ENCODE peak calls at places on chromosome 15, in nine cellular contexts. One of them, this sample, is unnamed.

GRCh38 chr15:31397851-31398661 is 71.4 kb downstream of the KLF13 start:
- DNase-seq in HL-60: no peak
- DNase-seq in stimulated activated naive CD8-positive, alpha-beta T cell treated with anti-CD3 and anti-CD28 coated beads, Interleukin-15, amount 100 ng/mL, for 72 hours: no peak
- DNase-seq in aorta: no peak
- DNase-seq in stomach: no peak
- DNase-seq in stimulated activated CD4-positive, alpha-beta T cell treated with anti-CD3 and anti-CD28 coated beads, Interleukin-1b, Interleukin-23, amount 100 ng/mL, for 1 hour: no peak
- DNase-seq in effector CD4-positive, alpha-beta T cell: no peak
- DNase-seq in GM04503: no peak
- DNase-seq in activated CD8-positive, alpha-beta T cell treated with anti-CD3 and anti-CD28 coated beads, Interleukin-2, amount 10 ng/mL, durations not matched to agents 7 days and 5 days: no peak
- DNase-seq in this sample: no peak

GRCh38 chr15:70902105-70902504 is 9.5 kb downstream of the LRRC49 start:
- DNase-seq in HL-60: no peak
- DNase-seq in stimulated activated naive CD8-positive, alpha-beta T cell treated with anti-CD3 and anti-CD28 coated beads, Interleukin-15, amount 100 ng/mL, for 72 hours: no peak
- DNase-seq in aorta: no peak
- DNase-seq in stomach: no peak
- DNase-seq in stimulated activated CD4-positive, alpha-beta T cell treated with anti-CD3 and anti-CD28 coated beads, Interleukin-1b, Interleukin-23, amount 100 ng/mL, for 1 hour: no peak
- DNase-seq in effector CD4-positive, alpha-beta T cell: no peak
- DNase-seq in GM04503: peak; percentile 62
- DNase-seq in activated CD8-positive, alpha-beta T cell treated with anti-CD3 and anti-CD28 coated beads, Interleukin-2, amount 10 ng/mL, durations not matched to agents 7 days and 5 days: no peak
- DNase-seq in this sample: no peak

GRCh38 chr15:74265046-74265639 is 29.0 kb downstream of the CCDC33 start:
- DNase-seq in HL-60: no peak
- DNase-seq in stimulated activated naive CD8-positive, alpha-beta T cell treated with anti-CD3 and anti-CD28 coated beads, Interleukin-15, amount 100 ng/mL, for 72 hours: no peak
- DNase-seq in aorta: no peak
- DNase-seq in stomach: no peak
- DNase-seq in stimulated activated CD4-positive, alpha-beta T cell treated with anti-CD3 and anti-CD28 coated beads, Interleukin-1b, Interleukin-23, amount 100 ng/mL, for 1 hour: no peak
- DNase-seq in effector CD4-positive, alpha-beta T cell: no peak
- DNase-seq in GM04503: no peak
- DNase-seq in activated CD8-positive, alpha-beta T cell treated with anti-CD3 and anti-CD28 coated beads, Interleukin-2, amount 10 ng/mL, durations not matched to agents 7 days and 5 days: peak; percentile 56
- DNase-seq in this sample: no peak

GRCh38 chr15:91795281-91795680 is 58.2 kb upstream of the SLCO3A1 start:
- DNase-seq in HL-60: no peak
- DNase-seq in stimulated activated naive CD8-positive, alpha-beta T cell treated with anti-CD3 and anti-CD28 coated beads, Interleukin-15, amount 100 ng/mL, for 72 hours: no peak
- DNase-seq in aorta: no peak
- DNase-seq in stomach: no peak
- DNase-seq in stimulated activated CD4-positive, alpha-beta T cell treated with anti-CD3 and anti-CD28 coated beads, Interleukin-1b, Interleukin-23, amount 100 ng/mL, for 1 hour: no peak
- DNase-seq in effector CD4-positive, alpha-beta T cell: no peak
- DNase-seq in GM04503: no peak
- DNase-seq in activated CD8-positive, alpha-beta T cell treated with anti-CD3 and anti-CD28 coated beads, Interleukin-2, amount 10 ng/mL, durations not matched to agents 7 days and 5 days: no peak
- DNase-seq in this sample: no peak

GRCh38 chr15:37253877-37254276 is 153.5 kb upstream of the MEIS2 start:
- DNase-seq in HL-60: no peak
- DNase-seq in stimulated activated naive CD8-positive, alpha-beta T cell treated with anti-CD3 and anti-CD28 coated beads, Interleukin-15, amount 100 ng/mL, for 72 hours: no peak
- DNase-seq in aorta: no peak
- DNase-seq in stomach: no peak
- DNase-seq in stimulated activated CD4-positive, alpha-beta T cell treated with anti-CD3 and anti-CD28 coated beads, Interleukin-1b, Interleukin-23, amount 100 ng/mL, for 1 hour: no peak
- DNase-seq in effector CD4-positive, alpha-beta T cell: no peak
- DNase-seq in GM04503: peak; percentile 20
- DNase-seq in activated CD8-positive, alpha-beta T cell treated with anti-CD3 and anti-CD28 coated beads, Interleukin-2, amount 10 ng/mL, durations not matched to agents 7 days and 5 days: no peak
- DNase-seq in this sample: no peak

GRCh38 chr15:70356919-70357318 is 259.2 kb upstream of the TLE3 start:
- DNase-seq in HL-60: no peak
- DNase-seq in stimulated activated naive CD8-positive, alpha-beta T cell treated with anti-CD3 and anti-CD28 coated beads, Interleukin-15, amount 100 ng/mL, for 72 hours: no peak
- DNase-seq in aorta: peak; percentile 28
- DNase-seq in stomach: no peak
- DNase-seq in stimulated activated CD4-positive, alpha-beta T cell treated with anti-CD3 and anti-CD28 coated beads, Interleukin-1b, Interleukin-23, amount 100 ng/mL, for 1 hour: no peak
- DNase-seq in effector CD4-positive, alpha-beta T cell: no peak
- DNase-seq in GM04503: no peak
- DNase-seq in activated CD8-positive, alpha-beta T cell treated with anti-CD3 and anti-CD28 coated beads, Interleukin-2, amount 10 ng/mL, durations not matched to agents 7 days and 5 days: peak; percentile 3
- DNase-seq in this sample: peak; percentile 32

GRCh38 chr15:100723323-100723801 is 121.0 kb downstream of the ASB7 start:
- DNase-seq in HL-60: no peak
- DNase-seq in stimulated activated naive CD8-positive, alpha-beta T cell treated with anti-CD3 and anti-CD28 coated beads, Interleukin-15, amount 100 ng/mL, for 72 hours: no peak
- DNase-seq in aorta: no peak
- DNase-seq in stomach: no peak
- DNase-seq in stimulated activated CD4-positive, alpha-beta T cell treated with anti-CD3 and anti-CD28 coated beads, Interleukin-1b, Interleukin-23, amount 100 ng/mL, for 1 hour: no peak
- DNase-seq in effector CD4-positive, alpha-beta T cell: no peak
- DNase-seq in GM04503: no peak
- DNase-seq in activated CD8-positive, alpha-beta T cell treated with anti-CD3 and anti-CD28 coated beads, Interleukin-2, amount 10 ng/mL, durations not matched to agents 7 days and 5 days: no peak
- DNase-seq in this sample: no peak

GRCh38 chr15:78195735-78196201 is 38.6 kb downstream of the ACSBG1 start:
- DNase-seq in HL-60: peak; percentile 28
- DNase-seq in stimulated activated naive CD8-positive, alpha-beta T cell treated with anti-CD3 and anti-CD28 coated beads, Interleukin-15, amount 100 ng/mL, for 72 hours: peak; percentile 41
- DNase-seq in aorta: peak; percentile 70
- DNase-seq in stomach: peak; percentile 50
- DNase-seq in stimulated activated CD4-positive, alpha-beta T cell treated with anti-CD3 and anti-CD28 coated beads, Interleukin-1b, Interleukin-23, amount 100 ng/mL, for 1 hour: peak; percentile 18
- DNase-seq in effector CD4-positive, alpha-beta T cell: peak; percentile 24
- DNase-seq in GM04503: no peak
- DNase-seq in activated CD8-positive, alpha-beta T cell treated with anti-CD3 and anti-CD28 coated beads, Interleukin-2, amount 10 ng/mL, durations not matched to agents 7 days and 5 days: peak; percentile 62
- DNase-seq in this sample: peak; percentile 69

GRCh38 chr15:98927057-98927456 is 80.5 kb downstream of the PGPEP1L start:
- DNase-seq in HL-60: no peak
- DNase-seq in stimulated activated naive CD8-positive, alpha-beta T cell treated with anti-CD3 and anti-CD28 coated beads, Interleukin-15, amount 100 ng/mL, for 72 hours: no peak
- DNase-seq in aorta: no peak
- DNase-seq in stomach: no peak
- DNase-seq in stimulated activated CD4-positive, alpha-beta T cell treated with anti-CD3 and anti-CD28 coated beads, Interleukin-1b, Interleukin-23, amount 100 ng/mL, for 1 hour: no peak
- DNase-seq in effector CD4-positive, alpha-beta T cell: no peak
- DNase-seq in GM04503: no peak
- DNase-seq in activated CD8-positive, alpha-beta T cell treated with anti-CD3 and anti-CD28 coated beads, Interleukin-2, amount 10 ng/mL, durations not matched to agents 7 days and 5 days: no peak
- DNase-seq in this sample: no peak

GRCh38 chr15:74156678-74157411 is 16.7 kb upstream of the ISLR start:
- DNase-seq in HL-60: no peak
- DNase-seq in stimulated activated naive CD8-positive, alpha-beta T cell treated with anti-CD3 and anti-CD28 coated beads, Interleukin-15, amount 100 ng/mL, for 72 hours: no peak
- DNase-seq in aorta: peak; percentile 74
- DNase-seq in stomach: no peak
- DNase-seq in stimulated activated CD4-positive, alpha-beta T cell treated with anti-CD3 and anti-CD28 coated beads, Interleukin-1b, Interleukin-23, amount 100 ng/mL, for 1 hour: no peak
- DNase-seq in effector CD4-positive, alpha-beta T cell: no peak
- DNase-seq in GM04503: no peak
- DNase-seq in activated CD8-positive, alpha-beta T cell treated with anti-CD3 and anti-CD28 coated beads, Interleukin-2, amount 10 ng/mL, durations not matched to agents 7 days and 5 days: peak; percentile 53
- DNase-seq in this sample: no peak

GRCh38 chr15:53251998-53252397 is 461.9 kb upstream of the ONECUT1 start:
- DNase-seq in HL-60: no peak
- DNase-seq in stimulated activated naive CD8-positive, alpha-beta T cell treated with anti-CD3 and anti-CD28 coated beads, Interleukin-15, amount 100 ng/mL, for 72 hours: no peak
- DNase-seq in aorta: no peak
- DNase-seq in stomach: no peak
- DNase-seq in stimulated activated CD4-positive, alpha-beta T cell treated with anti-CD3 and anti-CD28 coated beads, Interleukin-1b, Interleukin-23, amount 100 ng/mL, for 1 hour: no peak
- DNase-seq in effector CD4-positive, alpha-beta T cell: no peak
- DNase-seq in GM04503: no peak
- DNase-seq in activated CD8-positive, alpha-beta T cell treated with anti-CD3 and anti-CD28 coated beads, Interleukin-2, amount 10 ng/mL, durations not matched to agents 7 days and 5 days: no peak
- DNase-seq in this sample: no peak

GRCh38 chr15:61051570-61052031 is 177.5 kb downstream of the RORA start:
- DNase-seq in HL-60: no peak
- DNase-seq in stimulated activated naive CD8-positive, alpha-beta T cell treated with anti-CD3 and anti-CD28 coated beads, Interleukin-15, amount 100 ng/mL, for 72 hours: no peak
- DNase-seq in aorta: no peak
- DNase-seq in stomach: no peak
- DNase-seq in stimulated activated CD4-positive, alpha-beta T cell treated with anti-CD3 and anti-CD28 coated beads, Interleukin-1b, Interleukin-23, amount 100 ng/mL, for 1 hour: no peak
- DNase-seq in effector CD4-positive, alpha-beta T cell: no peak
- DNase-seq in GM04503: peak; percentile 80
- DNase-seq in activated CD8-positive, alpha-beta T cell treated with anti-CD3 and anti-CD28 coated beads, Interleukin-2, amount 10 ng/mL, durations not matched to agents 7 days and 5 days: no peak
- DNase-seq in this sample: no peak

GRCh38 chr15:78048410-78048946 is 29.0 kb downstream of the TBC1D2B start:
- DNase-seq in HL-60: no peak
- DNase-seq in stimulated activated naive CD8-positive, alpha-beta T cell treated with anti-CD3 and anti-CD28 coated beads, Interleukin-15, amount 100 ng/mL, for 72 hours: no peak
- DNase-seq in aorta: no peak
- DNase-seq in stomach: no peak
- DNase-seq in stimulated activated CD4-positive, alpha-beta T cell treated with anti-CD3 and anti-CD28 coated beads, Interleukin-1b, Interleukin-23, amount 100 ng/mL, for 1 hour: no peak
- DNase-seq in effector CD4-positive, alpha-beta T cell: no peak
- DNase-seq in GM04503: no peak
- DNase-seq in activated CD8-positive, alpha-beta T cell treated with anti-CD3 and anti-CD28 coated beads, Interleukin-2, amount 10 ng/mL, durations not matched to agents 7 days and 5 days: no peak
- DNase-seq in this sample: no peak

GRCh38 chr15:38682363-38682762 is 117.7 kb upstream of the RASGRP1 start:
- DNase-seq in HL-60: no peak
- DNase-seq in stimulated activated naive CD8-positive, alpha-beta T cell treated with anti-CD3 and anti-CD28 coated beads, Interleukin-15, amount 100 ng/mL, for 72 hours: no peak
- DNase-seq in aorta: no peak
- DNase-seq in stomach: no peak
- DNase-seq in stimulated activated CD4-positive, alpha-beta T cell treated with anti-CD3 and anti-CD28 coated beads, Interleukin-1b, Interleukin-23, amount 100 ng/mL, for 1 hour: no peak
- DNase-seq in effector CD4-positive, alpha-beta T cell: no peak
- DNase-seq in GM04503: no peak
- DNase-seq in activated CD8-positive, alpha-beta T cell treated with anti-CD3 and anti-CD28 coated beads, Interleukin-2, amount 10 ng/mL, durations not matched to agents 7 days and 5 days: no peak
- DNase-seq in this sample: no peak

GRCh38 chr15:60384052-60384451 is 13.7 kb downstream of the ANXA2 start:
- DNase-seq in HL-60: no peak
- DNase-seq in stimulated activated naive CD8-positive, alpha-beta T cell treated with anti-CD3 and anti-CD28 coated beads, Interleukin-15, amount 100 ng/mL, for 72 hours: no peak
- DNase-seq in aorta: no peak
- DNase-seq in stomach: no peak
- DNase-seq in stimulated activated CD4-positive, alpha-beta T cell treated with anti-CD3 and anti-CD28 coated beads, Interleukin-1b, Interleukin-23, amount 100 ng/mL, for 1 hour: no peak
- DNase-seq in effector CD4-positive, alpha-beta T cell: no peak
- DNase-seq in GM04503: no peak
- DNase-seq in activated CD8-positive, alpha-beta T cell treated with anti-CD3 and anti-CD28 coated beads, Interleukin-2, amount 10 ng/mL, durations not matched to agents 7 days and 5 days: no peak
- DNase-seq in this sample: no peak

GRCh38 chr15:76668900-76669299 is 236.2 kb downstream of the SCAPER start:
- DNase-seq in HL-60: no peak
- DNase-seq in stimulated activated naive CD8-positive, alpha-beta T cell treated with anti-CD3 and anti-CD28 coated beads, Interleukin-15, amount 100 ng/mL, for 72 hours: no peak
- DNase-seq in aorta: no peak
- DNase-seq in stomach: no peak
- DNase-seq in stimulated activated CD4-positive, alpha-beta T cell treated with anti-CD3 and anti-CD28 coated beads, Interleukin-1b, Interleukin-23, amount 100 ng/mL, for 1 hour: no peak
- DNase-seq in effector CD4-positive, alpha-beta T cell: no peak
- DNase-seq in GM04503: no peak
- DNase-seq in activated CD8-positive, alpha-beta T cell treated with anti-CD3 and anti-CD28 coated beads, Interleukin-2, amount 10 ng/mL, durations not matched to agents 7 days and 5 days: no peak
- DNase-seq in this sample: no peak

GRCh38 chr15:101609742-101610627 is 42.2 kb downstream of the TM2D3 start:
- DNase-seq in HL-60: no peak
- DNase-seq in stimulated activated naive CD8-positive, alpha-beta T cell treated with anti-CD3 and anti-CD28 coated beads, Interleukin-15, amount 100 ng/mL, for 72 hours: no peak
- DNase-seq in aorta: peak; percentile 62
- DNase-seq in stomach: no peak
- DNase-seq in stimulated activated CD4-positive, alpha-beta T cell treated with anti-CD3 and anti-CD28 coated beads, Interleukin-1b, Interleukin-23, amount 100 ng/mL, for 1 hour: no peak
- DNase-seq in effector CD4-positive, alpha-beta T cell: no peak
- DNase-seq in GM04503: no peak
- DNase-seq in activated CD8-positive, alpha-beta T cell treated with anti-CD3 and anti-CD28 coated beads, Interleukin-2, amount 10 ng/mL, durations not matched to agents 7 days and 5 days: no peak
- DNase-seq in this sample: no peak

GRCh38 chr15:57665939-57666338 is 40.6 kb upstream of the POLR2M start:
- DNase-seq in HL-60: no peak
- DNase-seq in stimulated activated naive CD8-positive, alpha-beta T cell treated with anti-CD3 and anti-CD28 coated beads, Interleukin-15, amount 100 ng/mL, for 72 hours: no peak
- DNase-seq in aorta: no peak
- DNase-seq in stomach: no peak
- DNase-seq in stimulated activated CD4-positive, alpha-beta T cell treated with anti-CD3 and anti-CD28 coated beads, Interleukin-1b, Interleukin-23, amount 100 ng/mL, for 1 hour: no peak
- DNase-seq in effector CD4-positive, alpha-beta T cell: no peak
- DNase-seq in GM04503: no peak
- DNase-seq in activated CD8-positive, alpha-beta T cell treated with anti-CD3 and anti-CD28 coated beads, Interleukin-2, amount 10 ng/mL, durations not matched to agents 7 days and 5 days: no peak
- DNase-seq in this sample: no peak

GRCh38 chr15:31294067-31294466 is 32.6 kb upstream of the KLF13 start:
- DNase-seq in HL-60: no peak
- DNase-seq in stimulated activated naive CD8-positive, alpha-beta T cell treated with anti-CD3 and anti-CD28 coated beads, Interleukin-15, amount 100 ng/mL, for 72 hours: no peak
- DNase-seq in aorta: no peak
- DNase-seq in stomach: peak; percentile 8
- DNase-seq in stimulated activated CD4-positive, alpha-beta T cell treated with anti-CD3 and anti-CD28 coated beads, Interleukin-1b, Interleukin-23, amount 100 ng/mL, for 1 hour: no peak
- DNase-seq in effector CD4-positive, alpha-beta T cell: no peak
- DNase-seq in GM04503: no peak
- DNase-seq in activated CD8-positive, alpha-beta T cell treated with anti-CD3 and anti-CD28 coated beads, Interleukin-2, amount 10 ng/mL, durations not matched to agents 7 days and 5 days: no peak
- DNase-seq in this sample: no peak